ENCODE peak calls at places on chromosomes 12 and 14, in nine cellular contexts. H is IMR-90, E is GM23338, N is left ventricle myocardium inferior, L is neural progenitor cell, A is stomach, W is uterus, B is fibroblast of lung, Z is heart right ventricle. D is an unnamed sample. For H3K4me1, the result is how much of the 10 kb centered on the place peaks cover.

GRCh38 chr12:10771132-10771733 is 31.2 kb downstream of the TAS2R7 start:
- DNase-seq in H (peak), E (peak), N (no peak), L (peak), A (no peak), W (no peak), B (peak), Z (no peak), D (peak)

GRCh38 chr14:105913861-105914260 is 387.5 kb downstream of the TMEM121 start:
- DNase-seq in H (no peak), E (no peak), N (peak), L (no peak), A (no peak), W (no peak), B (no peak), Z (no peak), D (no peak)

GRCh38 chr12:33427071-33427470 is 12.5 kb downstream of the SYT10 start:
- DNase-seq in H (no peak), E (peak), N (no peak), L (peak), A (no peak), W (no peak), B (no peak), Z (no peak), D (peak)

GRCh38 chr14:59337151-59337611 is 128.0 kb downstream of the GPR135 start:
- DNase-seq in H (no peak), E (peak), N (peak), L (peak), A (peak), W (peak), B (peak), Z (peak), D (no peak)

GRCh38 chr14:23494223-23494622 is 24.7 kb downstream of the NGDN start:
- DNase-seq in H (peak), E (peak), N (no peak), L (peak), A (no peak), W (no peak), B (peak), Z (no peak), D (peak)

GRCh38 chr12:116263844-116264243 is 13.6 kb downstream of the MED13L start:
- DNase-seq in H (no peak), E (peak), N (no peak), L (peak), A (no peak), W (no peak), B (no peak), Z (no peak), D (no peak)

GRCh38 chr14:55114720-55115119 is 14.3 kb upstream of the LGALS3 start:
- DNase-seq in H (no peak), E (no peak), N (no peak), L (no peak), A (no peak), W (no peak), B (no peak), Z (no peak), D (no peak)

GRCh38 chr12:116122639-116123038 is 154.9 kb downstream of the MED13L start:
- DNase-seq in H (no peak), E (no peak), N (no peak), L (peak), A (no peak), W (no peak), B (no peak), Z (no peak), D (peak)

GRCh38 chr12:124457287-124458219 is 109.9 kb downstream of the NCOR2 start:
- DNase-seq in H (peak), E (no peak), N (peak), L (no peak), A (peak), W (peak), B (peak), Z (peak), D (peak)

GRCh38 chr12:98058838-98059237 is 456.6 kb upstream of the TMPO start:
- DNase-seq in H (no peak), E (no peak), N (no peak), L (peak), A (no peak), W (no peak), B (peak), Z (no peak), D (peak)

GRCh38 chr12:14567311-14568195 is at the start of gene PLBD1:
- DNase-seq in H (no peak), E (peak), N (peak), L (peak), A (peak), W (peak), B (peak), Z (peak), D (peak)

GRCh38 chr12:46366771-46367170 is 5.8 kb downstream of the SLC38A2 start:
- DNase-seq in H (no peak), E (no peak), N (no peak), L (no peak), A (no peak), W (no peak), B (no peak), Z (no peak), D (no peak)

GRCh38 chr14:74793506-74794155 is 30.5 kb downstream of the YLPM1 start:
- DNase-seq in H (no peak), E (peak), N (no peak), L (peak), A (no peak), W (no peak), B (no peak), Z (no peak), D (peak)

GRCh38 chr12:94263011-94263786 is 114.8 kb downstream of the PLXNC1 start:
- DNase-seq in H (no peak), E (peak), N (no peak), L (no peak), A (no peak), W (no peak), B (no peak), Z (no peak), D (no peak)

GRCh38 chr12:125824276-125824675 is 759.0 kb downstream of the AACS start:
- DNase-seq in H (no peak), E (no peak), N (no peak), L (no peak), A (no peak), W (no peak), B (peak), Z (no peak), D (no peak)

GRCh38 chr14:61542848-61543790 is 152.2 kb upstream of the HIF1A start:
- DNase-seq in H (no peak), E (no peak), N (no peak), L (no peak), A (no peak), W (no peak), B (no peak), Z (no peak), D (no peak)

GRCh38 chr14:99752486-99753121 is 40.6 kb upstream of the EML1 start:
- DNase-seq in H (peak), E (no peak), N (peak), L (no peak), A (no peak), W (no peak), B (peak), Z (no peak), D (no peak)

GRCh38 chr12:43107401-43107800 is 444.6 kb downstream of the ADAMTS20 start:
- DNase-seq in H (no peak), E (no peak), N (no peak), L (no peak), A (no peak), W (no peak), B (peak), Z (no peak), D (no peak)

GRCh38 chr14:101335061-101335661 is 226.1 kb upstream of the DIO3 start:
- DNase-seq in H (no peak), E (no peak), N (no peak), L (peak), A (no peak), W (no peak), B (peak), Z (no peak), D (no peak)

GRCh38 chr12:103561174-103561573 is 25.9 kb upstream of the STAB2 start:
- DNase-seq in H (no peak), E (peak), N (no peak), L (no peak), A (no peak), W (no peak), B (peak), Z (no peak), D (no peak)

GRCh38 chr14:100405752-100406455 is 82.8 kb downstream of the SLC25A47 start:
- DNase-seq in H (no peak), E (no peak), N (no peak), L (no peak), A (no peak), W (no peak), B (no peak), Z (no peak), D (no peak)

GRCh38 chr14:64503184-64503433 is 529 bp downstream of the ZBTB25 start:
- DNase-seq in H (no peak), E (peak), N (no peak), L (peak), A (no peak), W (no peak), B (no peak), Z (no peak), D (no peak)

GRCh38 chr12:91920276-91920675 is 225.4 kb downstream of the BTG1 start:
- DNase-seq in H (peak), E (no peak), N (no peak), L (no peak), A (no peak), W (no peak), B (peak), Z (no peak), D (no peak)

GRCh38 chr12:607541-608001 is 55.7 kb downstream of the NINJ2 start:
- DNase-seq in H (no peak), E (peak), N (peak), L (no peak), A (peak), W (peak), B (peak), Z (peak), D (no peak)

GRCh38 chr12:66665416-66665815 is 13.5 kb downstream of the GRIP1 start:
- DNase-seq in H (peak), E (no peak), N (no peak), L (no peak), A (no peak), W (no peak), B (peak), Z (no peak), D (no peak)

GRCh38 chr12:49894754-49895153 is 8.9 kb downstream of the FAIM2 start:
- DNase-seq in H (no peak), E (no peak), N (no peak), L (no peak), A (no peak), W (no peak), B (no peak), Z (no peak), D (no peak)

GRCh38 chr12:29639893-29640495 is 142.5 kb upstream of the OVCH1 start:
- DNase-seq in H (no peak), E (no peak), N (peak), L (no peak), A (no peak), W (no peak), B (peak), Z (peak), D (no peak)

GRCh38 chr14:51131516-51131915 is 36.6 kb upstream of the TRIM9 start:
- DNase-seq in H (no peak), E (no peak), N (no peak), L (no peak), A (no peak), W (no peak), B (no peak), Z (no peak), D (no peak)

GRCh38 chr12:132497514-132498405 is 7.8 kb downstream of the FBRSL1 start:
- DNase-seq in H (no peak), E (no peak), N (no peak), L (no peak), A (no peak), W (no peak), B (no peak), Z (no peak), D (no peak)
- H3K4me1 ChIP-seq in H (under half), E (under half), N (half or more), L (under half), A (half or more), W (under half), B (under half), Z (half or more), D (under half)

GRCh38 chr14:54001189-54001878 is 44.7 kb upstream of the BMP4 start:
- DNase-seq in H (no peak), E (peak), N (no peak), L (peak), A (no peak), W (no peak), B (peak), Z (no peak), D (peak)
- TF ChIP-seq CTCF in H (no peak), E (peak), N (no peak), L (peak), A (no peak), W (no peak), B (no peak), Z (no peak), D (peak)

GRCh38 chr14:38210168-38210567 is 2.5 kb downstream of the SSTR1 start:
- DNase-seq in H (peak), E (peak), N (no peak), L (no peak), A (peak), W (no peak), B (peak), Z (no peak), D (peak)
- H3K4me3 ChIP-seq in H (peak), E (peak), N (peak), L (peak), A (peak), W (no peak), B (peak), Z (peak), D (peak)

GRCh38 chr14:104697892-104698583 is 8.6 kb downstream of the INF2 start:
- DNase-seq in H (no peak), E (no peak), N (no peak), L (peak), A (no peak), W (no peak), B (peak), Z (no peak), D (no peak)
- H3K4me1 ChIP-seq in H (under half), E (under half), N (half or more), L (under half), A (half or more), W (under half), B (under half), Z (half or more), D (under half)

GRCh38 chr14:57179273-57179672 is 89.4 kb downstream of the EXOC5 start:
- DNase-seq in H (no peak), E (no peak), N (no peak), L (peak), A (no peak), W (no peak), B (no peak), Z (no peak), D (no peak)

GRCh38 chr14:57182760-57183503 is 85.8 kb downstream of the EXOC5 start:
- DNase-seq in H (peak), E (peak), N (no peak), L (peak), A (no peak), W (no peak), B (no peak), Z (no peak), D (peak)
- TF ChIP-seq CTCF in H (peak), E (peak), N (no peak), L (peak), A (no peak), W (no peak), B (peak), Z (peak), D (peak)

DNA sequence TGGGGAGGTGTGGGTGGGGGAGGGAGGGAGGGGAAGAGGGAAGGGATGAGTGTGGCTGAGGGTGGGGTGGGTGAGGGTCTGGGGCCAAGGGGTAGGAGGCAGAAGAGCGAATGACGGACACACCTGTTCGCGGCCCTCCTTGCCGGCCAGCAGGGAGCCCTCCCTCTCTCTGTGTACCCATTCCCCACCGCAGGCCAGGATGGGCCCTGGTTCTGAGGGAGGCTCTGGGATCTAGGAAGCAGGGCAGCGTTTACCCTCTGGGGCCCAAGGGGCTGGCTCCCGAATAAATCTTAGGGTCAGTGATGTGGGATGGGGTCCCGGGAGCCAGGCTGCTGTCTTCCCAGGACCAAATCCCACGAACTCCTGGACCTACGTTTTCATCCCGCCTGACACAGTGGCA is 46.0 kb upstream of the ESRRB start:
- DNase-seq in H (no peak), E (peak), N (no peak), L (peak), A (no peak), W (no peak), B (no peak), Z (no peak), D (no peak)
- H3K4me3 ChIP-seq in H (no peak), E (peak), N (no peak), L (peak), A (no peak), W (no peak), B (no peak), Z (no peak), D (no peak)

DNA sequence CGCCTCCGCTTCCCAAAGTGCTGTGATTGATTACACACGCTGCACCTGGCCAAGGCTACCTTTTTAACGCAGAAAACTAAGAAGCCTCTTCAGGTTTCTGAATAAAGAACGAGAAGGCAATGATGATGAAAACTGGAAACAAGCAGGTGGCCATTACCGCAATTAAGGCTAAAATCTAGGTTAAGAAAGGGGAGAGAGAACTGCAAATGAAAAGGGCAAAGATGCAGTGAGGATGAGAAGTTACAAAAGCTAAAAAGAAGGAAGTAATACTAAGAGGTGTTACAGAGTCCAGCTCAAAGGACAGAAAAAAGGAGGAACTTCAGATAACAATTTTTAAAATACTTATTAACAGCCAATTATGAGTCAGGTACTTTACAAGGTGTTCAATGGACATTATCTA is 79.7 kb downstream of the DUSP16 start:
- DNase-seq in H (no peak), E (no peak), N (no peak), L (no peak), A (no peak), W (no peak), B (no peak), Z (no peak), D (no peak)
- H3K4me1 ChIP-seq in H (under half), E (under half), N (under half), L (under half), A (under half), W (under half), B (under half), Z (under half), D (under half)

DNA sequence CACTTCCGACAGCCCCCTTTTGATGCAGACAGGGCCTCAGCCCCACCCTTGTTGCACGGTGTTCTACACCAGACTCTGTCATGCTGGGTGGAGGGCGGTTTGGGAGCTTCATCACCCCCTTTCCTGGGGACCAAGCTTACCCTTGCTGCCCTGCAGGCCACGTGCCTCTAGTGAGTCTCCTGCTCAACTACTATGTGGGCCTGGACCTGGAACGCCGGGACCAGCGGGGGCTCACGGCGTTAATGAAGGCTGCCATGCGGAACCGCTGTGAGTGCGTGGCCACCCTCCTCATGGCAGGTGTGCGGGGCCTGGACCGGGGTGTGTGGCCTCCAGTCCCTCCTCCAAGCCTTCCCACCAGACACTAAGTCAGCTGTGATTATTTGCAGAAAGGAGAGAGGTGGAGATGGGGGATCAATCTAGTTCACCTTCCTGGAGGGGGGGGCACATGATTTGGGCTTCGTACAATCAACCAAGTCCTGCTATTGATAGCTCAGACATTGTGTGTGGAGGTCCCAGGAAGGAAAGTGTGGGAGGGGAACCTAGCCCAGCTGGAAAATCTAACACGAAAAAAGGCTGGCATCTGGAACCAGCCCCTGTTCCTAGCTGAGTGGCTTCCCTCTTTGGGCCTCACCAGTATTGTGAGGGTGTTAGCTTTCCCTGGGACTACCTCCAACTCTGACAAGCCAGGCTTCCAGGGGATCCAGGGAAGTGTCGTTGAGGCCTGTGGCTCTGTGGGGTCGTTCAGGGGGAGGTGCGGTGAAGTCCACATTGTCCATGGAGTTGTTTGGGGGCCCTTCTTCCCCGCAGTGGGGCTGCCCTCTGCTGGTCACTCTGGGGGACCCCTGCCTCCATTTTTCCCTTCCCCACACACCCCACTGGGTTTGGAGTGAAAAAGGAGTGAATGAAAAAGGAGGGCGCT is 1.6 kb downstream of the ANKRD33 start:
- DNase-seq in H (no peak), E (peak), N (no peak), L (no peak), A (no peak), W (no peak), B (no peak), Z (no peak), D (no peak)
- TF ChIP-seq CTCF in H (peak), E (peak), N (peak), L (peak), A (no peak), W (no peak), B (peak), Z (peak), D (peak)